ENCODE peak calls at places on chromosome 9, in nine cellular contexts. One of them, this sample, is unnamed. For H3K27me3, the result is how much of the 10 kb centered on the place peaks cover.

GRCh38 chr9:68883224-68883623 is 130.7 kb downstream of the PRKACG start:
- ATAC-seq in GM23338: no peak
- ATAC-seq in right cardiac atrium: no peak
- ATAC-seq in upper lobe of right lung: no peak
- ATAC-seq in CD8-positive, alpha-beta T cell: no peak
- ATAC-seq in heart right ventricle: no peak
- ATAC-seq in lung: no peak
- ATAC-seq in foreskin keratinocyte: no peak
- ATAC-seq in Panc1: no peak
- ATAC-seq in this sample: no peak

GRCh38 chr9:6938873-6939272 is 181.1 kb downstream of the KDM4C start:
- ATAC-seq in GM23338: no peak
- ATAC-seq in right cardiac atrium: no peak
- ATAC-seq in upper lobe of right lung: no peak
- ATAC-seq in CD8-positive, alpha-beta T cell: no peak
- ATAC-seq in heart right ventricle: no peak
- ATAC-seq in lung: no peak
- ATAC-seq in foreskin keratinocyte: no peak
- ATAC-seq in Panc1: no peak
- ATAC-seq in this sample: no peak

GRCh38 chr9:25716220-25716872 is 38.1 kb upstream of the TUSC1 start:
- ATAC-seq in GM23338: peak
- ATAC-seq in right cardiac atrium: peak
- ATAC-seq in upper lobe of right lung: peak
- ATAC-seq in CD8-positive, alpha-beta T cell: no peak
- ATAC-seq in heart right ventricle: no peak
- ATAC-seq in lung: no peak
- ATAC-seq in foreskin keratinocyte: peak
- ATAC-seq in Panc1: no peak
- ATAC-seq in this sample: peak

GRCh38 chr9:82961504-82962125 is 101.3 kb downstream of the RASEF start:
- ATAC-seq in GM23338: peak
- ATAC-seq in right cardiac atrium: peak
- ATAC-seq in upper lobe of right lung: peak
- ATAC-seq in CD8-positive, alpha-beta T cell: no peak
- ATAC-seq in heart right ventricle: peak
- ATAC-seq in lung: peak
- ATAC-seq in foreskin keratinocyte: peak
- ATAC-seq in Panc1: peak
- ATAC-seq in this sample: peak

GRCh38 chr9:32627394-32627954 is 8.0 kb downstream of the TAF1L start:
- ATAC-seq in GM23338: no peak
- ATAC-seq in right cardiac atrium: no peak
- ATAC-seq in upper lobe of right lung: no peak
- ATAC-seq in CD8-positive, alpha-beta T cell: no peak
- ATAC-seq in heart right ventricle: no peak
- ATAC-seq in lung: no peak
- ATAC-seq in foreskin keratinocyte: peak
- ATAC-seq in Panc1: no peak
- ATAC-seq in this sample: no peak

GRCh38 chr9:36479086-36479485 is 79.0 kb upstream of the RNF38 start:
- ATAC-seq in GM23338: no peak
- ATAC-seq in right cardiac atrium: peak
- ATAC-seq in upper lobe of right lung: peak
- ATAC-seq in CD8-positive, alpha-beta T cell: no peak
- ATAC-seq in heart right ventricle: no peak
- ATAC-seq in lung: no peak
- ATAC-seq in foreskin keratinocyte: no peak
- ATAC-seq in Panc1: peak
- ATAC-seq in this sample: no peak

GRCh38 chr9:33273266-33273971 is 8.6 kb downstream of the CHMP5 start:
- ATAC-seq in GM23338: no peak
- ATAC-seq in right cardiac atrium: no peak
- ATAC-seq in upper lobe of right lung: no peak
- ATAC-seq in CD8-positive, alpha-beta T cell: no peak
- ATAC-seq in heart right ventricle: no peak
- ATAC-seq in lung: no peak
- ATAC-seq in foreskin keratinocyte: no peak
- ATAC-seq in Panc1: no peak
- ATAC-seq in this sample: no peak

GRCh38 chr9:105128908-105129307 is 115.5 kb upstream of the SLC44A1 start:
- ATAC-seq in GM23338: no peak
- ATAC-seq in right cardiac atrium: no peak
- ATAC-seq in upper lobe of right lung: no peak
- ATAC-seq in CD8-positive, alpha-beta T cell: no peak
- ATAC-seq in heart right ventricle: no peak
- ATAC-seq in lung: no peak
- ATAC-seq in foreskin keratinocyte: no peak
- ATAC-seq in Panc1: no peak
- ATAC-seq in this sample: no peak

GRCh38 chr9:137494550-137495351 is 35.6 kb upstream of the NSMF start:
- ATAC-seq in GM23338: no peak
- ATAC-seq in right cardiac atrium: no peak
- ATAC-seq in upper lobe of right lung: no peak
- ATAC-seq in CD8-positive, alpha-beta T cell: no peak
- ATAC-seq in heart right ventricle: peak
- ATAC-seq in lung: no peak
- ATAC-seq in foreskin keratinocyte: no peak
- ATAC-seq in Panc1: no peak
- ATAC-seq in this sample: no peak

DNA sequence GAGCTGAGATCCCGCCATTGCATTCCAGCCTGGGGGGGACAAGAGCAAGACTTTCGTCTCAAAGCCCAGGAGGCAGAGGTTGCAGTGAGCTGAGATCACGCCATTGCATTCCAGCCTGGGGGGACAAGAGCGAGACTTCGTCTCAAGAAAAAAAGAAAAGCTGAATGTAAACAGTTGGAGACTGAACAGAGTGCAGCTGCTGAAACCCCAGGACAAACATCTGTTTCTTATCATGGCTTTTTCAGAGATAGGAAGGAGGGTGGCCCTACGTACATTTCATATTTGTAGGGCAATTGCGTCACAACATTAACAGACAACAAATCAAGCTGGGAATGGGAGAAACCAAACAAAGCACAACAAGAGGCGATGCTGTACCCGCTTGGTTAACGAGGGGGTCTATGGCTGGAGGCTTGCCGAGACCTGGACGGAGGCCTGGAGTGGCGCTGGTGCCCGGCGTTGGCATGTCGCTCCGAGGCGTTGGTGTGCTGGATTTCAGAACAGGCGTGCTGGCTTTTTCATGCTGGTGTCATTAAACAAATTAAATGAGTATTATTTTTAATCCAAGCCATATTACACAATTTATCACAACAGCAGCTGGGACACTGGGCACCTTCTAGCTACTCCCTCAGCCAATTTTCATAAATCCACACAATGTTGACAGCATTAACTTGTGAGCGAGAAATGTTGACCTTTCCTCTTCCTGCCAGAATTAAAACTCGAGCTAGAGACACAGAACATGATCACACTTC is 76.2 kb downstream of the TLE1 start:
- ATAC-seq in GM23338: no peak
- ATAC-seq in right cardiac atrium: peak
- ATAC-seq in upper lobe of right lung: peak
- ATAC-seq in CD8-positive, alpha-beta T cell: no peak
- ATAC-seq in heart right ventricle: peak
- ATAC-seq in lung: peak
- ATAC-seq in foreskin keratinocyte: no peak
- ATAC-seq in Panc1: no peak
- ATAC-seq in this sample: peak
- H3K27me3 ChIP-seq in GM23338: under half
- H3K27me3 ChIP-seq in right cardiac atrium: under half
- H3K27me3 ChIP-seq in upper lobe of right lung: under half
- H3K27me3 ChIP-seq in CD8-positive, alpha-beta T cell: under half
- H3K27me3 ChIP-seq in heart right ventricle: under half
- H3K27me3 ChIP-seq in lung: under half
- H3K27me3 ChIP-seq in foreskin keratinocyte: under half
- H3K27me3 ChIP-seq in Panc1: under half
- H3K27me3 ChIP-seq in this sample: under half

DNA sequence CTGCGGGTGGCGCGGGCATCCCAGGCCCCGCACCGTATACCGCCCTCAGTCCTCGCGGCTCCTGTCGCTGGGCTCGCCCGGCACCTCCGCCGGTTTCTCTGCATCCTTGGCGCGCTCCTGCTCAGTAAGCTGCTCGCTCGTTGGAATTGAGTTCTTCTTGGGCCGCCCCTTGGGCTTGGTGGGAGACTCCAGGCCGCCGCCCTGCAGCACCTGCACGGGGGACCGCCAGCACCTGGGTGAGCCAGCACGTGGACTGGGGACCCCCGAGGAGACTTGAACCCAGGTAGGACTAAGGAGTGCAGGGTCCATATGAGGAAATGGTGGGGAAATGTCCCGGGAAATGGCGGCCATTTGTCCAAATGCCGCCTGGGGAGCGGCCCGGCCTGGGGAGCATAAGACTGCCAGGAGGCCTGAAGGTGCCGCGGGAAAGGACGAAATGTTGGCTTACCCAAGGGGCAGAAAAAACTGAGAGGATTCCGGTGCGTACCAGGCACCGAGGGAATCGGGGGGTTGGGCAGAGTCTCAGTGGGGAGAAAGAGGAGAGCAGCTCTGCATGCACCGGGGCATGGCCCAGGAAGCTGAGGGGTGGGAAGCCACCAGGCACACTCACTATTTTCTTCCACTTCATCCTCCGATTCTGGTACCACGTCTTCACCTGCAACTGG is 2.9 kb downstream of the BARX1 start:
- ATAC-seq in GM23338: peak
- ATAC-seq in right cardiac atrium: no peak
- ATAC-seq in upper lobe of right lung: no peak
- ATAC-seq in CD8-positive, alpha-beta T cell: no peak
- ATAC-seq in heart right ventricle: no peak
- ATAC-seq in lung: no peak
- ATAC-seq in foreskin keratinocyte: no peak
- ATAC-seq in Panc1: no peak
- ATAC-seq in this sample: no peak
- H3K27me3 ChIP-seq in GM23338: half or more
- H3K27me3 ChIP-seq in right cardiac atrium: under half
- H3K27me3 ChIP-seq in upper lobe of right lung: half or more
- H3K27me3 ChIP-seq in CD8-positive, alpha-beta T cell: half or more
- H3K27me3 ChIP-seq in heart right ventricle: half or more
- H3K27me3 ChIP-seq in lung: under half
- H3K27me3 ChIP-seq in foreskin keratinocyte: half or more
- H3K27me3 ChIP-seq in Panc1: under half
- H3K27me3 ChIP-seq in this sample: half or more

GRCh38 chr9:131010482-131011273 is 1.7 kb downstream of the LAMC3 start:
- ATAC-seq in GM23338: no peak
- ATAC-seq in right cardiac atrium: no peak
- ATAC-seq in upper lobe of right lung: no peak
- ATAC-seq in CD8-positive, alpha-beta T cell: no peak
- ATAC-seq in heart right ventricle: no peak
- ATAC-seq in lung: no peak
- ATAC-seq in foreskin keratinocyte: no peak
- ATAC-seq in Panc1: no peak
- ATAC-seq in this sample: no peak

GRCh38 chr9:131012396-131012917 is 3.5 kb downstream of the LAMC3 start:
- ATAC-seq in GM23338: peak
- ATAC-seq in right cardiac atrium: peak
- ATAC-seq in upper lobe of right lung: no peak
- ATAC-seq in CD8-positive, alpha-beta T cell: no peak
- ATAC-seq in heart right ventricle: peak
- ATAC-seq in lung: no peak
- ATAC-seq in foreskin keratinocyte: no peak
- ATAC-seq in Panc1: no peak
- ATAC-seq in this sample: no peak

GRCh38 chr9:131013015-131013755 is 4.2 kb downstream of the LAMC3 start:
- ATAC-seq in GM23338: no peak
- ATAC-seq in right cardiac atrium: no peak
- ATAC-seq in upper lobe of right lung: no peak
- ATAC-seq in CD8-positive, alpha-beta T cell: no peak
- ATAC-seq in heart right ventricle: no peak
- ATAC-seq in lung: no peak
- ATAC-seq in foreskin keratinocyte: no peak
- ATAC-seq in Panc1: no peak
- ATAC-seq in this sample: no peak

GRCh38 chr9:131012023-131012334 is 3.0 kb downstream of the LAMC3 start:
- ATAC-seq in GM23338: no peak
- ATAC-seq in right cardiac atrium: no peak
- ATAC-seq in upper lobe of right lung: no peak
- ATAC-seq in CD8-positive, alpha-beta T cell: no peak
- ATAC-seq in heart right ventricle: no peak
- ATAC-seq in lung: no peak
- ATAC-seq in foreskin keratinocyte: no peak
- ATAC-seq in Panc1: no peak
- ATAC-seq in this sample: no peak

DNA sequence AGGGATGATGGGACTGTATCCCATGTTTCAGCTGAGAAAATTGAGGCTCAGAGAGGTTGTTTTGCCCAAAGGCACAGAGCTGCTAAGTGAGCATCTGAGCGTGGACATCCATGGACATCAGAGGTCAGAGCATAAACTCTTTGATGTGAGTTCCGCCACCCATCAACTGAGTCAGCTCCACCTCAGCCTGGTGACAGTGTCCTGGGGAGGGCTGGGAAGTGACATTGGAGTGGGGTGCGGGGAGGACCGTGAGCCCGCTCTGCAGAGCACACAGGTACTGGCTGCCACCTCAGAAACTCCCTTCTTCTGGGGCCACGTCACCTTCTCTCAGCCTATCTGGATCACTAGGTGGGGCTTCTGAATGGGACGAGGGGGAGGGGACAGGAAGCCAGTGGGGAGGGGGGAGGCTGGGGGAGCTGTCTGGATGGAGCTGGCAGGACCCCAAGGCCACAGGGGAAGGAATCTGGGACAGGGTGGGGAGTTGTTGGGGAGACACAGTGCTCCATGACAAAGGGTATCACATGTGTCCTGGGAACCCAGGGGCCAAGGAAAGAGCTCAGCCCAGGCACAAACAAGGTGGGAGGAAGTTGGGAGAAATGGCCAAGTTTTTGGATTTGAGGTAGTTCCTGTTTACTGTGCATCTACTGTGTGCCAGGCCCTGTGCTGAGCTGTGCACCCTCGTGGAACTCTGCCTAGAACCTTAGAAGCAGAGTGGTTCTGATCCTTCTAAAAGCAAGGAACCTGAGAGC is 2.5 kb downstream of the LAMC3 start:
- ATAC-seq in GM23338: no peak
- ATAC-seq in right cardiac atrium: no peak
- ATAC-seq in upper lobe of right lung: no peak
- ATAC-seq in CD8-positive, alpha-beta T cell: no peak
- ATAC-seq in heart right ventricle: no peak
- ATAC-seq in lung: no peak
- ATAC-seq in foreskin keratinocyte: no peak
- ATAC-seq in Panc1: no peak
- ATAC-seq in this sample: no peak
- H3K27me3 ChIP-seq in GM23338: under half
- H3K27me3 ChIP-seq in right cardiac atrium: under half
- H3K27me3 ChIP-seq in upper lobe of right lung: under half
- H3K27me3 ChIP-seq in CD8-positive, alpha-beta T cell: under half
- H3K27me3 ChIP-seq in heart right ventricle: under half
- H3K27me3 ChIP-seq in lung: under half
- H3K27me3 ChIP-seq in foreskin keratinocyte: half or more
- H3K27me3 ChIP-seq in Panc1: under half
- H3K27me3 ChIP-seq in this sample: half or more

DNA sequence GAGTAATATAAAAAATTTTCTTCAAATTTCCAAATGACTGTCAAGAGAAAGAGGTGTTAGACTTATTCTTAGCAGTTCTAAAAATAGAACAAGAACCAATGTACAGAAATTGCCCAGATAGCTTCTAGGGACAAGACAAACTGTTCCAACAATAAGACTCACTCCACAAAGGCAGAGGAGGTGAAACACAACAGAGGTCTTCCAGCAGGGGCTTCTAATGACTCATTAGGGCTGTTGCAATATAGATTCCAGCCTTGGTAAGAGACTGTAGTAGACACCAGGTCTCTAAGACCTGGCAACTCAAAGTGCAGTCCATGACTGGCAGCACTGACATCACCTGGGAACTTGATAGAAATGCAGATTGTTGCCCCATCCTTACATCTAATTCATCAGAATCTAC is 134.6 kb upstream of the VLDLR start:
- ATAC-seq in GM23338: no peak
- ATAC-seq in right cardiac atrium: peak
- ATAC-seq in upper lobe of right lung: no peak
- ATAC-seq in CD8-positive, alpha-beta T cell: no peak
- ATAC-seq in heart right ventricle: no peak
- ATAC-seq in lung: no peak
- ATAC-seq in foreskin keratinocyte: no peak
- ATAC-seq in Panc1: no peak
- ATAC-seq in this sample: no peak
- H3K27me3 ChIP-seq in GM23338: under half
- H3K27me3 ChIP-seq in right cardiac atrium: under half
- H3K27me3 ChIP-seq in upper lobe of right lung: under half
- H3K27me3 ChIP-seq in CD8-positive, alpha-beta T cell: under half
- H3K27me3 ChIP-seq in heart right ventricle: under half
- H3K27me3 ChIP-seq in lung: under half
- H3K27me3 ChIP-seq in foreskin keratinocyte: under half
- H3K27me3 ChIP-seq in Panc1: under half
- H3K27me3 ChIP-seq in this sample: under half

This sample was measured in gastroesophageal sphincter.